ENCODE peak calls at places on chromosomes 16 and 17, in seven cellular contexts. One of them, this sample, is unnamed.

GRCh38 chr17:31788956-31789355 is 70.1 kb downstream of the COPRS start:
- DNase-seq in stomach: no peak
- DNase-seq in H54: no peak
- DNase-seq in HEK293T: no peak
- DNase-seq in activated CD8-positive, alpha-beta T cell treated with anti-CD3 and anti-CD28 coated beads for 36 hours: no peak
- DNase-seq in choroid plexus epithelial cell: no peak
- DNase-seq in effector CD4-positive, alpha-beta T cell: no peak
- DNase-seq in this sample: no peak

GRCh38 chr16:19909750-19910322 is 25.2 kb upstream of the GPRC5B start:
- DNase-seq in stomach: no peak
- DNase-seq in H54: no peak
- DNase-seq in HEK293T: no peak
- DNase-seq in activated CD8-positive, alpha-beta T cell treated with anti-CD3 and anti-CD28 coated beads for 36 hours: no peak
- DNase-seq in choroid plexus epithelial cell: no peak
- DNase-seq in effector CD4-positive, alpha-beta T cell: no peak
- DNase-seq in this sample: no peak

GRCh38 chr17:63698886-63699637 is 863 bp downstream of the LIMD2 start:
- DNase-seq in stomach: peak
- DNase-seq in H54: no peak
- DNase-seq in HEK293T: no peak
- DNase-seq in activated CD8-positive, alpha-beta T cell treated with anti-CD3 and anti-CD28 coated beads for 36 hours: peak
- DNase-seq in choroid plexus epithelial cell: peak
- DNase-seq in effector CD4-positive, alpha-beta T cell: peak
- DNase-seq in this sample: peak

GRCh38 chr17:77723909-77724875 is 234.3 kb upstream of the TNRC6C start:
- DNase-seq in stomach: no peak
- DNase-seq in H54: no peak
- DNase-seq in HEK293T: no peak
- DNase-seq in activated CD8-positive, alpha-beta T cell treated with anti-CD3 and anti-CD28 coated beads for 36 hours: no peak
- DNase-seq in choroid plexus epithelial cell: no peak
- DNase-seq in effector CD4-positive, alpha-beta T cell: no peak
- DNase-seq in this sample: no peak

GRCh38 chr16:74321356-74321755 is 24.7 kb downstream of the PSMD7 start:
- DNase-seq in stomach: peak
- DNase-seq in H54: no peak
- DNase-seq in HEK293T: no peak
- DNase-seq in activated CD8-positive, alpha-beta T cell treated with anti-CD3 and anti-CD28 coated beads for 36 hours: no peak
- DNase-seq in choroid plexus epithelial cell: no peak
- DNase-seq in effector CD4-positive, alpha-beta T cell: no peak
- DNase-seq in this sample: no peak

GRCh38 chr17:27569257-27569722 is 61.7 kb upstream of the LGALS9 start:
- DNase-seq in stomach: no peak
- DNase-seq in H54: no peak
- DNase-seq in HEK293T: peak
- DNase-seq in activated CD8-positive, alpha-beta T cell treated with anti-CD3 and anti-CD28 coated beads for 36 hours: peak
- DNase-seq in choroid plexus epithelial cell: no peak
- DNase-seq in effector CD4-positive, alpha-beta T cell: no peak
- DNase-seq in this sample: peak

GRCh38 chr17:28426081-28426519 is 20.1 kb upstream of the SLC46A1 start:
- DNase-seq in stomach: peak
- DNase-seq in H54: peak
- DNase-seq in HEK293T: peak
- DNase-seq in activated CD8-positive, alpha-beta T cell treated with anti-CD3 and anti-CD28 coated beads for 36 hours: no peak
- DNase-seq in choroid plexus epithelial cell: peak
- DNase-seq in effector CD4-positive, alpha-beta T cell: no peak
- DNase-seq in this sample: no peak

GRCh38 chr17:7023576-7024401 is 939 bp downstream of the BCL6B start:
- DNase-seq in stomach: peak
- DNase-seq in H54: no peak
- DNase-seq in HEK293T: peak
- DNase-seq in activated CD8-positive, alpha-beta T cell treated with anti-CD3 and anti-CD28 coated beads for 36 hours: peak
- DNase-seq in choroid plexus epithelial cell: peak
- DNase-seq in effector CD4-positive, alpha-beta T cell: peak
- DNase-seq in this sample: peak

GRCh38 chr16:23673971-23674614 is 4.6 kb upstream of the PLK1 start:
- DNase-seq in stomach: no peak
- DNase-seq in H54: no peak
- DNase-seq in HEK293T: no peak
- DNase-seq in activated CD8-positive, alpha-beta T cell treated with anti-CD3 and anti-CD28 coated beads for 36 hours: no peak
- DNase-seq in choroid plexus epithelial cell: no peak
- DNase-seq in effector CD4-positive, alpha-beta T cell: no peak
- DNase-seq in this sample: no peak

GRCh38 chr17:76405967-76406647 is 21.7 kb downstream of the SPHK1 start:
- DNase-seq in stomach: peak
- DNase-seq in H54: no peak
- DNase-seq in HEK293T: no peak
- DNase-seq in activated CD8-positive, alpha-beta T cell treated with anti-CD3 and anti-CD28 coated beads for 36 hours: no peak
- DNase-seq in choroid plexus epithelial cell: peak
- DNase-seq in effector CD4-positive, alpha-beta T cell: no peak
- DNase-seq in this sample: peak

GRCh38 chr17:28381141-28381825 is 9.8 kb downstream of the SARM1 start:
- DNase-seq in stomach: peak
- DNase-seq in H54: no peak
- DNase-seq in HEK293T: no peak
- DNase-seq in activated CD8-positive, alpha-beta T cell treated with anti-CD3 and anti-CD28 coated beads for 36 hours: peak
- DNase-seq in choroid plexus epithelial cell: peak
- DNase-seq in effector CD4-positive, alpha-beta T cell: no peak
- DNase-seq in this sample: no peak

GRCh38 chr16:80720759-80721470 is 83.5 kb downstream of the CDYL2 start:
- DNase-seq in stomach: no peak
- DNase-seq in H54: no peak
- DNase-seq in HEK293T: no peak
- DNase-seq in activated CD8-positive, alpha-beta T cell treated with anti-CD3 and anti-CD28 coated beads for 36 hours: no peak
- DNase-seq in choroid plexus epithelial cell: peak
- DNase-seq in effector CD4-positive, alpha-beta T cell: no peak
- DNase-seq in this sample: no peak

GRCh38 chr17:81049973-81050551 is 15.1 kb downstream of the BAIAP2 start:
- DNase-seq in stomach: peak
- DNase-seq in H54: peak
- DNase-seq in HEK293T: no peak
- DNase-seq in activated CD8-positive, alpha-beta T cell treated with anti-CD3 and anti-CD28 coated beads for 36 hours: no peak
- DNase-seq in choroid plexus epithelial cell: no peak
- DNase-seq in effector CD4-positive, alpha-beta T cell: no peak
- DNase-seq in this sample: peak

GRCh38 chr17:80244871-80245509 is 15.7 kb upstream of the RNF213 start:
- DNase-seq in stomach: no peak
- DNase-seq in H54: no peak
- DNase-seq in HEK293T: no peak
- DNase-seq in activated CD8-positive, alpha-beta T cell treated with anti-CD3 and anti-CD28 coated beads for 36 hours: no peak
- DNase-seq in choroid plexus epithelial cell: no peak
- DNase-seq in effector CD4-positive, alpha-beta T cell: no peak
- DNase-seq in this sample: peak